ENCODE peak calls at places on chromosomes 1 and 21, in ten cellular contexts. M is HepG2, K is erythroblast, X is endothelial cell of umbilical vein, Z is ovary, F is heart left ventricle, R is HCT116, L is GM12891, Q is uterus, D is adrenal gland. V is an unnamed sample.

GRCh38 chr1:222043444-222044292 is 301.8 kb upstream of the DUSP10 start:
- DNase-seq in M (no peak), K (no peak), X (no peak), Z (no peak), F (peak; percentile 60), R (no peak), L (no peak), Q (no peak), D (no peak), V (no peak)

GRCh38 chr1:38611661-38612211 is 247.8 kb downstream of the RRAGC start:
- DNase-seq in M (no peak), K (no peak), X (no peak), Z (no peak), F (no peak), R (no peak), L (no peak), Q (no peak), D (no peak), V (no peak)

GRCh38 chr1:77292551-77292950 is 10.7 kb downstream of the AK5 start:
- DNase-seq in M (no peak), K (no peak), X (no peak), Z (no peak), F (no peak), R (no peak), L (no peak), Q (no peak), D (no peak), V (no peak)

GRCh38 chr1:101144868-101145808 is 91.7 kb upstream of the S1PR1 start:
- DNase-seq in M (no peak), K (no peak), X (no peak), Z (no peak), F (no peak), R (no peak), L (no peak), Q (no peak), D (no peak), V (no peak)

GRCh38 chr1:205824180-205824579 is 11.2 kb upstream of the SLC41A1 start:
- DNase-seq in M (no peak), K (no peak), X (no peak), Z (no peak), F (no peak), R (no peak), L (no peak), Q (no peak), D (no peak), V (no peak)

GRCh38 chr1:166843769-166844596 is 4.7 kb downstream of the POGK start:
- DNase-seq in M (no peak), K (no peak), X (peak; percentile 19), Z (no peak), F (no peak), R (no peak), L (no peak), Q (no peak), D (no peak), V (no peak)

GRCh38 chr1:116826818-116827606 is 72.8 kb downstream of the CD2 start:
- DNase-seq in M (peak; percentile 7), K (no peak), X (peak; percentile 17), Z (no peak), F (no peak), R (no peak), L (peak; percentile 43), Q (no peak), D (no peak), V (no peak)

GRCh38 chr1:179079113-179079761 is 2.6 kb upstream of the TOR3A start:
- DNase-seq in M (peak; percentile 64), K (peak; percentile 79), X (peak; percentile 69), Z (no peak), F (no peak), R (peak; percentile 56), L (no peak), Q (peak; percentile 29), D (peak; percentile 79), V (no peak)

GRCh38 chr21:37582613-37583012 is 216.0 kb downstream of the DYRK1A start:
- DNase-seq in M (peak; percentile 57), K (peak; percentile 63), X (peak; percentile 69), Z (peak; percentile 31), F (no peak), R (peak; percentile 18), L (no peak), Q (peak; percentile 21), D (peak; percentile 62), V (no peak)

GRCh38 chr1:61446531-61446991 is 278.4 kb downstream of the TM2D1 start:
- DNase-seq in M (no peak), K (no peak), X (peak; percentile 55), Z (no peak), F (no peak), R (no peak), L (no peak), Q (no peak), D (no peak), V (no peak)

GRCh38 chr1:119453021-119453420 is 38.1 kb downstream of the HSD3B2 start:
- DNase-seq in M (no peak), K (no peak), X (no peak), Z (no peak), F (no peak), R (no peak), L (no peak), Q (no peak), D (peak; percentile 83), V (peak; percentile 5)

GRCh38 chr1:188668083-188668482 is 1809.6 kb downstream of the BRINP3 start:
- DNase-seq in M (peak; percentile 1), K (no peak), X (no peak), Z (no peak), F (no peak), R (peak; percentile 22), L (no peak), Q (no peak), D (no peak), V (no peak)

GRCh38 chr1:177077734-177078489 is 86.6 kb downstream of the ASTN1 start:
- DNase-seq in M (no peak), K (no peak), X (no peak), Z (no peak), F (no peak), R (no peak), L (no peak), Q (no peak), D (no peak), V (no peak)

DNA sequence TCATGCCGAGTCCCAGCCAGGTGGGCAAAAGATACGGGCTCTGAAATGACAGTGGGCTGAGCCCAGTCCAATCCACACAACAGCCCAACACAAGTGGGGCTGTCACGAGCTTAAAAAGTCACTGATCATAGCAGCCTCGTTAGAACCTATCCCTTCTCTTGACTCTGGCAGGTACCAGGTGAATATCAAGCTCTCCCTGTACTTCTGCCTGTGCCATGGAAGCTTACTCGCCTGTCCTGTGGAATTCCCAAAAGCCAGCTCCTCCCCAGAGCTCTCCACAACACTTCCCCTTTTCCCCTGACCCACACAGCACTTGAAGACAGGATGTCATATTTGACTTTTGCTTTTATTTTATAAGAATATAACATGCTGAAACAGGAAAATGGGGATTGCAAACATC is 5.9 kb downstream of the RGS16 start:
- DNase-seq in M (no peak), K (no peak), X (no peak), Z (no peak), F (no peak), R (no peak), L (no peak), Q (no peak), D (no peak), V (no peak)
- TF ChIP-seq POLR2A in M (no peak), K (no peak), X (no peak), Z (no peak), F (no peak), R (no peak), L (peak; percentile 23), Q (no peak), D (no peak), V (no peak)

DNA sequence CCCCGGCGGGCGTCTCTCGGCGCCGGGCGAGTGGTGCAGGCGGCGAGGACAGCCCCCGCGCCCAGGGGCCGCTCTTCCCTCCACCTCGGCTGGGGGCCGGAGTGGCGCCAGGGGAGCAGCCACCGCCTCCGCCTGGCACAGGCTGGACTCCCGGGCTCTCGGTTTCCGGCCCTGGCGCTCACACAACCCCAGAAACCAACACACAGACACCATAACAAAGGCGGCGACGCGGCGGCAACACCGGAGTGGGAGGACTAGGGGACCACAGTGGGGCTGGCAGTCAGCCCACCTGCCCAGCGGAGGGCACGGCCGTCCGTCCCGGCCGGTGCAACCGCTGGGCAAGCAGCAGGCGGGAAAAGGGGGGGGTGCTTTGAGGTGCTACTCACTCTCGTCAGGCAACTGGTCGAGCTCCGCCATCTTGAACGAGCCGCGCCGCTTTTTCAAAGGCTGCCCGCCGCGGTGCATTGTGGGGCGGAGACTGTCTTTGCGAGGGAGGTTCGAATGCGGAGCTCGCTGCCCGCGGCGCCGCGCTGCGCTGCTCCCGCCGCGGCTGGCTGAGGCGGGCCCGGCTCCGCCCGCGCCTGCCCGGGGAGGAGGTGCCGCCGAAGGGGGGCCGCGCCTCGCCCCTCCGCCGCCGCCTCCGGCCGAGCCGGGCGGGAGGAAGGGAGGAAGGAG is at the start of gene LIN9:
- DNase-seq in M (peak; percentile 77), K (peak; percentile 94), X (peak; percentile 91), Z (peak; percentile 92), F (peak; percentile 94), R (peak; percentile 74), L (peak; percentile 86), Q (peak; percentile 87), D (peak; percentile 90), V (peak; percentile 83)
- TF ChIP-seq POLR2A in M (peak; percentile 77), K (peak; percentile 91), X (peak; percentile 54), Z (no peak), F (no peak), R (peak; percentile 82), L (peak; percentile 68), Q (no peak), D (peak; percentile 47), V (peak; percentile 88)

GRCh38 chr1:241551759-241552638 is 19.8 kb downstream of the KMO start:
- DNase-seq in M (no peak), K (no peak), X (no peak), Z (no peak), F (no peak), R (no peak), L (no peak), Q (no peak), D (peak; percentile 60), V (no peak)
- TF ChIP-seq POLR2A in M (no peak), K (no peak), X (no peak), Z (no peak), F (no peak), R (no peak), L (peak; percentile 82), Q (no peak), D (no peak), V (no peak)

GRCh38 chr1:8020032-8020431 is 6.1 kb downstream of the ERRFI1 start:
- DNase-seq in M (peak; percentile 58), K (no peak), X (peak; percentile 77), Z (no peak), F (no peak), R (no peak), L (no peak), Q (no peak), D (no peak), V (no peak)

GRCh38 chr1:8022395-8023286 is 3.5 kb downstream of the ERRFI1 start:
- DNase-seq in M (no peak), K (no peak), X (no peak), Z (no peak), F (no peak), R (no peak), L (no peak), Q (no peak), D (no peak), V (no peak)

GRCh38 chr1:8023995-8024313 is 2.2 kb downstream of the ERRFI1 start:
- DNase-seq in M (no peak), K (no peak), X (no peak), Z (no peak), F (no peak), R (no peak), L (no peak), Q (no peak), D (no peak), V (no peak)

GRCh38 chr1:8023287-8023994 is 2.7 kb downstream of the ERRFI1 start:
- DNase-seq in M (no peak), K (no peak), X (no peak), Z (no peak), F (no peak), R (no peak), L (no peak), Q (no peak), D (no peak), V (no peak)

GRCh38 chr1:8021676-8022266 is 4.3 kb downstream of the ERRFI1 start:
- DNase-seq in M (no peak), K (no peak), X (no peak), Z (no peak), F (no peak), R (no peak), L (no peak), Q (no peak), D (no peak), V (no peak)
- TF ChIP-seq POLR2A in M (peak; percentile 61), K (no peak), X (peak; percentile 47), Z (no peak), F (no peak), R (no peak), L (no peak), Q (no peak), D (no peak), V (no peak)

V was measured in H54.